ENCODE peak calls at places on chromosomes 2 and 18, in five cellular contexts. One of them, this sample, is unnamed.

GRCh38 chr2:138034536-138034935 is 70.3 kb downstream of the HNMT start:
- DNase-seq in body of pancreas: no peak
- DNase-seq in H9: no peak
- DNase-seq in IMR-90: no peak
- DNase-seq in dorsolateral prefrontal cortex: no peak
- DNase-seq in this sample: no peak

GRCh38 chr2:57937456-57937855 is 109.2 kb upstream of the VRK2 start:
- DNase-seq in H9: no peak
- DNase-seq in dorsolateral prefrontal cortex: no peak
- DNase-seq in IMR-90: peak; percentile 10
- DNase-seq in body of pancreas: no peak
- DNase-seq in this sample: no peak

GRCh38 chr2:48482774-48483173 is 47.2 kb upstream of the STON1 start:
- DNase-seq in dorsolateral prefrontal cortex: no peak
- DNase-seq in body of pancreas: no peak
- DNase-seq in H9: no peak
- DNase-seq in IMR-90: no peak
- DNase-seq in this sample: no peak

GRCh38 chr18:35456181-35456850 is 41.4 kb downstream of the INO80C start:
- DNase-seq in dorsolateral prefrontal cortex: no peak
- DNase-seq in H9: no peak
- DNase-seq in IMR-90: peak; percentile 17
- DNase-seq in body of pancreas: no peak
- DNase-seq in this sample: no peak

GRCh38 chr2:180742809-180743208 is 237.6 kb upstream of the UBE2E3 start:
- DNase-seq in H9: no peak
- DNase-seq in IMR-90: peak; percentile 31
- DNase-seq in dorsolateral prefrontal cortex: no peak
- DNase-seq in body of pancreas: no peak
- DNase-seq in this sample: no peak

GRCh38 chr2:127622561-127623387 is 23.2 kb upstream of the GPR17 start:
- DNase-seq in H9: peak; percentile 14
- DNase-seq in body of pancreas: peak; percentile 4
- DNase-seq in IMR-90: no peak
- DNase-seq in dorsolateral prefrontal cortex: no peak
- DNase-seq in this sample: no peak

GRCh38 chr2:151840216-151840691 is 12.0 kb upstream of the ARL5A start:
- DNase-seq in IMR-90: no peak
- DNase-seq in dorsolateral prefrontal cortex: no peak
- DNase-seq in body of pancreas: no peak
- DNase-seq in H9: no peak
- DNase-seq in this sample: no peak

GRCh38 chr2:215870088-215870490 is 143.3 kb downstream of the MREG start:
- DNase-seq in body of pancreas: no peak
- DNase-seq in dorsolateral prefrontal cortex: no peak
- DNase-seq in IMR-90: peak; percentile 72
- DNase-seq in H9: no peak
- DNase-seq in this sample: no peak

GRCh38 chr18:22165049-22165602 is 4.3 kb upstream of the GATA6 start:
- DNase-seq in body of pancreas: peak; percentile 45
- DNase-seq in dorsolateral prefrontal cortex: no peak
- DNase-seq in H9: peak; percentile 35
- DNase-seq in IMR-90: no peak
- DNase-seq in this sample: no peak

GRCh38 chr2:54671875-54672586 is 51.4 kb upstream of the EML6 start:
- DNase-seq in H9: no peak
- DNase-seq in dorsolateral prefrontal cortex: no peak
- DNase-seq in IMR-90: peak; percentile 82
- DNase-seq in body of pancreas: no peak
- DNase-seq in this sample: no peak

GRCh38 chr2:239313776-239314175 is 87.0 kb downstream of the HDAC4 start:
- DNase-seq in IMR-90: no peak
- DNase-seq in body of pancreas: no peak
- DNase-seq in H9: peak; percentile 14
- DNase-seq in dorsolateral prefrontal cortex: no peak
- DNase-seq in this sample: no peak

GRCh38 chr2:54634564-54635511 is 88.6 kb upstream of the EML6 start:
- DNase-seq in dorsolateral prefrontal cortex: no peak
- DNase-seq in IMR-90: peak; percentile 84
- DNase-seq in H9: no peak
- DNase-seq in body of pancreas: peak; percentile 32
- DNase-seq in this sample: no peak

GRCh38 chr2:86661333-86661732 is 37.7 kb upstream of the RNF103 start:
- DNase-seq in body of pancreas: no peak
- DNase-seq in H9: no peak
- DNase-seq in IMR-90: no peak
- DNase-seq in dorsolateral prefrontal cortex: no peak
- DNase-seq in this sample: no peak

GRCh38 chr2:140117371-140117770 is 1337.2 kb upstream of the NXPH2 start:
- DNase-seq in body of pancreas: no peak
- DNase-seq in IMR-90: no peak
- DNase-seq in dorsolateral prefrontal cortex: no peak
- DNase-seq in H9: no peak
- DNase-seq in this sample: no peak

GRCh38 chr2:166388488-166389070 is 12.8 kb upstream of the SCN9A start:
- DNase-seq in dorsolateral prefrontal cortex: no peak
- DNase-seq in IMR-90: peak; percentile 10
- DNase-seq in body of pancreas: no peak
- DNase-seq in H9: no peak
- DNase-seq in this sample: no peak

GRCh38 chr18:78912336-78912735 is 67.3 kb upstream of the SALL3 start:
- DNase-seq in body of pancreas: no peak
- DNase-seq in H9: peak; percentile 15
- DNase-seq in IMR-90: no peak
- DNase-seq in dorsolateral prefrontal cortex: no peak
- DNase-seq in this sample: no peak

GRCh38 chr18:9101730-9102390 is 639 bp upstream of the NDUFV2 start:
- DNase-seq in H9: no peak
- DNase-seq in IMR-90: peak; percentile 86
- DNase-seq in body of pancreas: no peak
- DNase-seq in dorsolateral prefrontal cortex: no peak
- DNase-seq in this sample: peak; percentile 38

GRCh38 chr2:158688722-158689121 is 106.4 kb upstream of the DAPL1 start:
- DNase-seq in H9: no peak
- DNase-seq in body of pancreas: no peak
- DNase-seq in IMR-90: peak; percentile 47
- DNase-seq in dorsolateral prefrontal cortex: no peak
- DNase-seq in this sample: no peak

GRCh38 chr2:163407296-163407695 is 328.5 kb downstream of the FIGN start:
- DNase-seq in body of pancreas: no peak
- DNase-seq in dorsolateral prefrontal cortex: no peak
- DNase-seq in H9: no peak
- DNase-seq in IMR-90: peak; percentile 18
- DNase-seq in this sample: no peak

GRCh38 chr2:15547100-15547499 is 14.0 kb downstream of the NBAS start:
- DNase-seq in body of pancreas: no peak
- DNase-seq in H9: no peak
- DNase-seq in IMR-90: peak; percentile 6
- DNase-seq in dorsolateral prefrontal cortex: no peak
- DNase-seq in this sample: no peak

GRCh38 chr2:42810126-42810970 is 18.0 kb upstream of the HAAO start:
- DNase-seq in body of pancreas: peak; percentile 97
- DNase-seq in H9: peak; percentile 92
- DNase-seq in dorsolateral prefrontal cortex: peak; percentile 93
- DNase-seq in IMR-90: peak; percentile 97
- DNase-seq in this sample: peak; percentile 91
- TF ChIP-seq CTCF in body of pancreas: no peak
- TF ChIP-seq CTCF in H9: no peak
- TF ChIP-seq CTCF in dorsolateral prefrontal cortex: no peak
- TF ChIP-seq CTCF in IMR-90: no peak
- TF ChIP-seq CTCF in this sample: no peak

GRCh38 chr2:2540406-2540805 is 209.3 kb upstream of the MYT1L start:
- DNase-seq in body of pancreas: no peak
- DNase-seq in H9: no peak
- DNase-seq in dorsolateral prefrontal cortex: no peak
- DNase-seq in IMR-90: no peak
- DNase-seq in this sample: no peak

GRCh38 chr2:2547451-2547850 is 216.4 kb upstream of the MYT1L start:
- DNase-seq in IMR-90: no peak
- DNase-seq in H9: no peak
- DNase-seq in dorsolateral prefrontal cortex: peak; percentile 16
- DNase-seq in body of pancreas: no peak
- DNase-seq in this sample: no peak

GRCh38 chr2:2546046-2546445 is 215.0 kb upstream of the MYT1L start:
- DNase-seq in dorsolateral prefrontal cortex: no peak
- DNase-seq in body of pancreas: no peak
- DNase-seq in H9: no peak
- DNase-seq in IMR-90: no peak
- DNase-seq in this sample: no peak

GRCh38 chr2:2542316-2542715 is 211.2 kb upstream of the MYT1L start:
- DNase-seq in body of pancreas: no peak
- DNase-seq in IMR-90: no peak
- DNase-seq in H9: no peak
- DNase-seq in dorsolateral prefrontal cortex: no peak
- DNase-seq in this sample: no peak

DNA sequence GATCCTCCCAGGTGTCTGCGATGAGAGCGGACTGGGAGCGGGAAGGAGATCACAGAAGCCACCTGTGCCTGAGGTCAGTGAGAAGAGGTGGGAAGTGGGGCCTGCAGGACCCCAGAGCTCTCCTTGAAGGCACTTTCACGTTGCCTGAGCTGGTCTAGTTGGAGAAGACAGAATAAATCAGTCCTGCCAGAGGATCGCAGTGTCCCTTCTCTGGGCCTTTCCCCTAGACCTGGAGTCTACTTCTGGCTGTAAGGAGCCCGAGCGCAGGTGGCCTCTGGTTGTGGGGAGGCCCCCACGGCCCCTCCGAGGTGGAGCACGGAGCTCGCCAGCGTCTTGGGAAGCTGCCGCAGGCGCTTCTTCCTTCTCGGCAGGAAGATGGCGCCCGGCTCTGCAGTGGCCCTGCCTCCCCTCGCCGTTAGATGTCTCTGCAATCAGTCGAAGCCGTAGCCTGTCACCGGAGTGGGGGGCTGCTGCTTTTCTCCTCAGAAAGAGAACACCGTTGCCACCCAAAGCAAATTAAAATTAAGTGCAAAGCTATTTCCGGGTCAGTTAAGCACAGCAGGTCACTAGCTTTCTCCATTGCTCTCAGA is 212.0 kb upstream of the MYT1L start:
- DNase-seq in dorsolateral prefrontal cortex: no peak
- DNase-seq in H9: peak; percentile 75
- DNase-seq in body of pancreas: no peak
- DNase-seq in IMR-90: no peak
- DNase-seq in this sample: no peak
- TF ChIP-seq CTCF in dorsolateral prefrontal cortex: no peak
- TF ChIP-seq CTCF in H9: peak; percentile 37
- TF ChIP-seq CTCF in body of pancreas: no peak
- TF ChIP-seq CTCF in IMR-90: no peak
- TF ChIP-seq CTCF in this sample: no peak

DNA sequence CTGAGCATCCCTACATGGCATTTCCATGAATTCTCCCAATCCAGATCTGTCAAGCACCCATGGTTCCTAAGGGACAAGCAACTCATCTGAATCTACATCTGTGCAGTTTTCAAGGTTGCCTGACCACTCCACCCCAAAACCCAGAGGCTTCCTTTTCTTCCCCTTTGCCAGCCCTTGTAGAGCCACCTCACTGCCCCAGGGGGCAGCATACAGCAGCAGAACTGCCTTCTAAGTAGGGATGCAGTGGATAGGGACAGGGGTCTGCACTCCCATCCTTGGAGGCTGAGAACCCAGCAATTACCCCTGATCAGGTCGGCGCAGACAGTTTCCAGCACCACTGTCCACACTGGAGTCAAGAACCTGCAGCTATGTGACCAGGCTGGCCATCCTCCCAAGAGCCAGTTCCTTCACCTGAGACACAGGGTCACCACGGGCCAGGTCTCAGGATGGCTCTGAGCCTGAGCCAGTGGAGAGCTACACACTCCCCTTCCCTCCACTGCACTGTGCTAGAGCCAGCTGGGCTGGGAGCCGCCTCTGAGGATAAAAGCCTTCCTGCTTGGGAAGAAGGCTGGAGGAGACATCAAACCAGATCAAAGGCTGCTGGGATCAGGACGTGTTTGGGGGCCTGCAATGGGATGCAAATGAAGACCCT is 283.1 kb downstream of the CELF4 start:
- DNase-seq in H9: peak; percentile 48
- DNase-seq in dorsolateral prefrontal cortex: no peak
- DNase-seq in IMR-90: no peak
- DNase-seq in body of pancreas: no peak
- DNase-seq in this sample: no peak
- TF ChIP-seq CTCF in H9: peak; percentile 77
- TF ChIP-seq CTCF in dorsolateral prefrontal cortex: peak; percentile 21
- TF ChIP-seq CTCF in IMR-90: peak; percentile 21
- TF ChIP-seq CTCF in body of pancreas: no peak
- TF ChIP-seq CTCF in this sample: peak; percentile 27

GRCh38 chr2:60661073-60661738 is 94.9 kb upstream of the PAPOLG start:
- DNase-seq in H9: no peak
- DNase-seq in dorsolateral prefrontal cortex: no peak
- DNase-seq in IMR-90: no peak
- DNase-seq in body of pancreas: no peak
- DNase-seq in this sample: no peak

GRCh38 chr2:60657673-60658072 is 98.4 kb upstream of the PAPOLG start:
- DNase-seq in body of pancreas: no peak
- DNase-seq in H9: no peak
- DNase-seq in dorsolateral prefrontal cortex: no peak
- DNase-seq in IMR-90: no peak
- DNase-seq in this sample: no peak

DNA sequence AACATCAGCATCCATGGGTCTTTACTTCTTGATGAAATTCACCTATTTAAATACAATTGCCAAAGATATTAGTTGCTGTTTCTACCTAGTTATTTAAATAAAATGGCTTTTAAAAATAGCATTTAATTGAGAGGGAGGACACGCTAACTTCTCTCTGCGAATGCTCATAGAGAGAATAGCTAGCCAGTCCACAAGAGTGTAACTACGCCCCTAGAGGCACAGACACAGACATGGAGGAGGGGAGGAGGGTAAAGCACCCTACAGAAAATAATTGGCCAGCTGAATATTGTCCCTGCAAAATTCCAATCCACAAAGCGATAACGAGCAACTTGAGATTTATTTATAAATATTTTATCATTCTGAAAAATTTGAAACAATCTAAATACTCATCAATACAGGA is 97.0 kb upstream of the PAPOLG start:
- DNase-seq in IMR-90: no peak
- DNase-seq in dorsolateral prefrontal cortex: no peak
- DNase-seq in body of pancreas: no peak
- DNase-seq in H9: no peak
- DNase-seq in this sample: no peak
- TF ChIP-seq CTCF in IMR-90: no peak
- TF ChIP-seq CTCF in dorsolateral prefrontal cortex: no peak
- TF ChIP-seq CTCF in body of pancreas: no peak
- TF ChIP-seq CTCF in H9: peak; percentile 52
- TF ChIP-seq CTCF in this sample: no peak